ENCODE peak calls at places on chromosome 12, in six cellular contexts. X, A, I, V, Q and G are unnamed samples.

GRCh38 chr12:114848661-114849060 is 164.7 kb upstream of the TBX3 start:
- DNase-seq in X (no peak), A (no peak), I (no peak), V (no peak), Q (no peak), G (no peak)

GRCh38 chr12:72282721-72283120 is 10.6 kb downstream of the TRHDE start:
- DNase-seq in X (no peak), A (no peak), I (no peak), V (no peak), Q (no peak), G (no peak)

GRCh38 chr12:57462307-57463253 is 3.0 kb downstream of the GLI1 start:
- DNase-seq in X (peak; percentile 84), A (peak; percentile 89), I (peak; percentile 81), V (peak; percentile 80), Q (peak; percentile 90), G (peak; percentile 96)

GRCh38 chr12:62933220-62933870 is 1.6 kb downstream of the PPM1H start:
- DNase-seq in X (no peak), A (no peak), I (no peak), V (peak; percentile 52), Q (peak; percentile 46), G (no peak)

GRCh38 chr12:128708789-128709188 is 115.0 kb downstream of the SLC15A4 start:
- DNase-seq in X (no peak), A (no peak), I (no peak), V (no peak), Q (no peak), G (no peak)

GRCh38 chr12:132665149-132665491 is 22.0 kb downstream of the POLE start:
- DNase-seq in X (no peak), A (no peak), I (no peak), V (no peak), Q (no peak), G (no peak)

GRCh38 chr12:85821216-85821615 is 15.0 kb downstream of the RASSF9 start:
- DNase-seq in X (no peak), A (no peak), I (no peak), V (no peak), Q (no peak), G (no peak)

GRCh38 chr12:24551368-24551767 is 397.5 kb downstream of the BCAT1 start:
- DNase-seq in X (no peak), A (no peak), I (no peak), V (peak; percentile 44), Q (no peak), G (no peak)

GRCh38 chr12:953776-954175 is 4.3 kb upstream of the RAD52 start:
- DNase-seq in X (no peak), A (no peak), I (no peak), V (no peak), Q (no peak), G (no peak)

GRCh38 chr12:56205445-56205844 is 16.2 kb upstream of the SMARCC2 start:
- DNase-seq in X (no peak), A (no peak), I (no peak), V (no peak), Q (no peak), G (no peak)

GRCh38 chr12:32659908-32660440 is 19.1 kb upstream of the DNM1L start:
- DNase-seq in X (no peak), A (no peak), I (no peak), V (no peak), Q (no peak), G (no peak)

GRCh38 chr12:62907561-62907960 is 27.4 kb downstream of the PPM1H start:
- DNase-seq in X (no peak), A (no peak), I (no peak), V (no peak), Q (no peak), G (no peak)

GRCh38 chr12:47980172-47980571 is 16.8 kb downstream of the TMEM106C start:
- DNase-seq in X (no peak), A (no peak), I (no peak), V (no peak), Q (no peak), G (no peak)

GRCh38 chr12:101746661-101747060 is 7.4 kb upstream of the SYCP3 start:
- DNase-seq in X (no peak), A (no peak), I (no peak), V (no peak), Q (no peak), G (no peak)

GRCh38 chr12:13094349-13094748 is 9.1 kb downstream of the GSG1 start:
- DNase-seq in X (no peak), A (peak; percentile 25), I (no peak), V (no peak), Q (no peak), G (peak; percentile 26)

GRCh38 chr12:130555628-130556485 is 160.2 kb downstream of the RIMBP2 start:
- DNase-seq in X (no peak), A (no peak), I (no peak), V (no peak), Q (no peak), G (no peak)

GRCh38 chr12:132218915-132219314 is 74.7 kb downstream of the NOC4L start:
- DNase-seq in X (no peak), A (peak; percentile 64), I (no peak), V (peak; percentile 35), Q (peak; percentile 72), G (no peak)

GRCh38 chr12:20917819-20918218 is 107.3 kb downstream of the SLCO1B3 start:
- DNase-seq in X (no peak), A (no peak), I (no peak), V (no peak), Q (no peak), G (no peak)

GRCh38 chr12:13851828-13852227 is 129.6 kb downstream of the GRIN2B start:
- DNase-seq in X (peak; percentile 41), A (no peak), I (no peak), V (no peak), Q (no peak), G (no peak)

GRCh38 chr12:92707926-92708325 is 5.1 kb downstream of the PLEKHG7 start:
- DNase-seq in X (no peak), A (no peak), I (no peak), V (no peak), Q (no peak), G (no peak)

GRCh38 chr12:120960657-120961056 is 17.7 kb upstream of the HNF1A start:
- DNase-seq in X (no peak), A (no peak), I (no peak), V (no peak), Q (no peak), G (no peak)

GRCh38 chr12:47095446-47096236 is 15.9 kb upstream of the AMIGO2 start:
- DNase-seq in X (no peak), A (no peak), I (no peak), V (no peak), Q (no peak), G (no peak)

GRCh38 chr12:103801709-103802585 is 39.1 kb downstream of the NT5DC3 start:
- DNase-seq in X (no peak), A (no peak), I (no peak), V (peak; percentile 57), Q (no peak), G (no peak)

GRCh38 chr12:4487024-4487423 is 41.4 kb upstream of the FGF6 start:
- DNase-seq in X (no peak), A (no peak), I (no peak), V (no peak), Q (no peak), G (no peak)

GRCh38 chr12:77118696-77119095 is 53.3 kb upstream of the E2F7 start:
- DNase-seq in X (no peak), A (no peak), I (no peak), V (no peak), Q (no peak), G (no peak)

GRCh38 chr12:77251799-77252198 is 186.4 kb upstream of the E2F7 start:
- DNase-seq in X (no peak), A (no peak), I (no peak), V (no peak), Q (no peak), G (no peak)

GRCh38 chr12:49089831-49090773 is 4.5 kb downstream of the DHH start:
- DNase-seq in X (no peak), A (no peak), I (no peak), V (no peak), Q (peak; percentile 50), G (no peak)
- TF ChIP-seq TAF1 in X (no peak), A (no peak), I (no peak), V (no peak), Q (no peak), G (no peak)

GRCh38 chr12:53051058-53051880 is 1.4 kb downstream of the TNS2 start:
- DNase-seq in X (no peak), A (peak; percentile 3), I (no peak), V (peak; percentile 82), Q (no peak), G (peak; percentile 8)
- TF ChIP-seq POLR2A in X (no peak), A (no peak), I (no peak), V (no peak), Q (no peak), G (no peak)

DNA sequence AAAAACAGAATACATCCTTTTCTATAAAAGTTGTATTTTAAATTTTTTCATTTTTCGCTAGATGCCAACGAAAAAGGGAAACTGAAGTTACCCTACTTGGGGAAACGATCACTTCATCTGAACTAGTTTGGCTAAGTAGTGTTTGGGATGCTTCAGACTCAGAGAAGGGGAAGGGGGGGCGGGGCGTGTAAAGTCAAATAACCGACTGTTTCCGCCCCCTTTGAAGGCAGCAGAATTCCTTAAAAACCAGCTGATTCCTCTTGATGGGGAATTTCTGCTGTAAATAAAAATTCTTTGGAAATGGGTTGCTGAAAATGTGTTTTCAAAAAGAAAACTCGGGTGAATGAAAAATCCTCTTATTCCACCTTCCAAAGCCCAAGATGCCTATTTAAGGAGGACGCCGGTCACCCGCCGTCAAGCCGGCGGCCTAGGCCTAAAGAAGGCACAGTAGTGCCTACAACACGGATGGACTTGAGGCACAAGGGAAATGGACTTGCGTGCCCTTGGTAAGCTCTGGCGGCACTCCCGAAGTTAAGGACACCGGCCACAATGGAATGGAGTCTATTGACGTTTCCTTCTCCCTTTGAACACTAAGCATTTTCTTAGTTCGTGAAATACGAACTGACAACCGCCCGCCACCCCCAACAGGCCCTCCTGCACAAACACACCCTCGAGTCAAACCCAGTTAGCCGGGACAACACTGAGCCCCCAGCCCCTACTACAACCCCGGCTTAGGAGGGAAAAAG is 2.0 kb downstream of the ATXN2 start:
- DNase-seq in X (no peak), A (no peak), I (no peak), V (peak; percentile 70), Q (no peak), G (no peak)
- TF ChIP-seq POLR2AphosphoS5 in X (no peak), A (no peak), I (no peak), V (no peak), Q (no peak), G (no peak)

DNA sequence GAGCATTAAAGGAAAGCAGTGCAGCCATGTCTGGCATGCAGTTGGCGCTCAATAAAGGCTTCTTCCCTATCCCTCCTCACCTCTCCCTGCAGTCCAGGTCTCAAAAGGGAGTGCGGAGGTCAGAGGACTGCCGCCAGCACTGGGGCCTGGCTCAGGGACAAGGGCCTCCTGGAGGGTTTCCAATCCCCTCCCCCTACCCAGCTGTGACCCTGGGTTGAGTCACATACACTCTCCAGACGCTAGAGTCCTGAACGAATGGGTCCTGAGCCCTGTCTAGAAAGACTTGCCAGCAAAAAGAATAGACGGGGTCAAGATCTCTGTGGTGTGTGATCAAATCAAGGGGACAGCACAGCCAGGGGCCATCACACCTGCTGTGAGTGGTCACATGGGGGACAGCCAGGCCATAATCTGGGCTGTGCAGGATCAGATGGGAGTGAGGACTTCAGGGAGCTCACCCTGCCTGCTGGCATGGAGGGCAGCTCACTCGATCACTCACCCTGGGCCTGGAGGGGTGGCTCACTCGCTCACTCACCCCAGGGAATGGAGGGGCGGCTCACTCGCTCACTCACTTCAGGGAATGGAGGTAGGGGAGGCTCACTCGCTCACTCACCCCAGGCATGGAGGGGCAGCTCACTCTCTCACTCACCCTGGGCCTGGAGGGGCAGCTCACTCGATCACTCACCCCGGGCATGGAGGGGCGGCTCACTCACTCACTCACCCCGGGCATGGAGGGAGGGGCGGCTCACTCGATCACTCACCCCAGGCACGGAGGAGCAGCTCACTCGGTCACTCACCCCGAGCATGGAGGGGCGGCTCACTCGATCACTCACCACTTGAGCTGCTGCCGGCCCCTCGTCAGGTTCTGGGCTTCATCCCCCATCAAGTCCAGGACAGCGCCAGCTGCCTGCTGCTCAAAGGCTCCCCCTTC is 12.8 kb downstream of the CFAP73 start:
- DNase-seq in X (no peak), A (no peak), I (no peak), V (no peak), Q (no peak), G (no peak)
- TF ChIP-seq TAF1 in X (no peak), A (no peak), I (no peak), V (no peak), Q (no peak), G (no peak)